ENCODE peak calls at places on chromosomes 7 and 10, in ten cellular contexts. O, E, Y, U, V, C, T, L, K and M are unnamed samples.

GRCh38 chr10:31320598-31321211 is 1.7 kb downstream of the ZEB1 start:
- DNase-seq in E (peak; percentile 58), C (peak; percentile 70), T (peak; percentile 35), K (peak; percentile 61), Y (no peak), V (peak; percentile 47), U (peak; percentile 43), O (no peak), L (peak; percentile 16), M (peak; percentile 14)

GRCh38 chr7:102431617-102432298 is 1.6 kb upstream of the ORAI2 start:
- DNase-seq in K (no peak), O (no peak), U (peak; percentile 17), C (no peak), E (no peak), T (peak; percentile 57), L (no peak), Y (no peak), V (no peak), M (peak; percentile 53)

GRCh38 chr7:5215313-5215712 is 25.3 kb downstream of the WIPI2 start:
- DNase-seq in O (no peak), C (no peak), Y (no peak), E (no peak), V (no peak), K (no peak), L (no peak), U (no peak), T (no peak), M (no peak)

GRCh38 chr7:117728858-117729257 is 144.4 kb downstream of the CTTNBP2 start:
- DNase-seq in O (no peak), V (no peak), Y (no peak), E (no peak), C (peak; percentile 65), K (no peak), U (no peak), T (no peak), L (no peak), M (no peak)

GRCh38 chr10:75272896-75273295 is 37.1 kb upstream of the COMTD1 start:
- DNase-seq in C (no peak), U (no peak), K (no peak), L (no peak), Y (no peak), V (no peak), O (no peak), E (no peak), T (no peak), M (no peak)

GRCh38 chr7:149772236-149772820 is 1.1 kb downstream of the ZNF467 start:
- DNase-seq in Y (no peak), L (no peak), K (peak; percentile 46), V (peak; percentile 70), O (peak; percentile 53), T (no peak), E (no peak), C (peak; percentile 65), U (peak; percentile 29), M (no peak)

GRCh38 chr7:584122-584465 is 64.4 kb upstream of the PDGFA start:
- DNase-seq in Y (no peak), O (peak; percentile 71), K (no peak), C (no peak), V (no peak), T (no peak), L (no peak), U (peak; percentile 55), E (no peak), M (no peak)

GRCh38 chr10:59536576-59537014 is 173.1 kb downstream of the SLC16A9 start:
- DNase-seq in K (no peak), Y (no peak), O (no peak), V (no peak), T (no peak), E (peak; percentile 55), C (peak; percentile 7), L (no peak), U (peak; percentile 46), M (no peak)

GRCh38 chr7:55369427-55369826 is 4.3 kb downstream of the LANCL2 start:
- DNase-seq in O (no peak), K (no peak), C (no peak), V (no peak), U (no peak), E (no peak), Y (peak; percentile 90), T (no peak), L (no peak), M (no peak)

GRCh38 chr10:117214401-117214800 is 17.1 kb downstream of the KCNK18 start:
- DNase-seq in O (no peak), V (no peak), C (no peak), L (no peak), T (peak; percentile 50), E (no peak), Y (no peak), K (no peak), U (no peak), M (no peak)

GRCh38 chr10:92695679-92696605 is 6.2 kb downstream of the HHEX start:
- DNase-seq in L (no peak), Y (no peak), V (peak; percentile 62), K (no peak), O (no peak), T (peak; percentile 83), U (no peak), C (peak; percentile 65), E (peak; percentile 51), M (no peak)

GRCh38 chr7:151782598-151783448 is 94.1 kb downstream of the PRKAG2 start:
- DNase-seq in T (peak; percentile 81), C (peak; percentile 94), Y (no peak), O (no peak), K (peak; percentile 69), E (peak; percentile 82), U (peak; percentile 66), L (peak; percentile 89), V (peak; percentile 88), M (peak; percentile 87)

GRCh38 chr7:85150624-85151023 is 36.2 kb downstream of the SEMA3D start:
- DNase-seq in V (no peak), C (no peak), T (no peak), Y (no peak), K (no peak), O (no peak), U (no peak), L (no peak), E (no peak), M (no peak)

GRCh38 chr10:117005454-117006055 is 568 bp upstream of the SHTN1 start:
- DNase-seq in U (no peak), T (peak; percentile 70), O (no peak), C (peak; percentile 75), K (no peak), E (no peak), L (peak; percentile 7), V (peak; percentile 57), Y (no peak), M (peak; percentile 64)

GRCh38 chr10:132477398-132478340 is 59.9 kb upstream of the INPP5A start:
- DNase-seq in E (peak; percentile 39), C (peak; percentile 78), U (no peak), K (peak; percentile 16), O (no peak), L (no peak), T (no peak), Y (no peak), V (peak; percentile 27), M (no peak)

GRCh38 chr10:5165738-5166137 is 19.2 kb downstream of the AKR1C8 start:
- DNase-seq in U (peak; percentile 52), E (no peak), O (no peak), L (no peak), T (peak; percentile 4), C (peak; percentile 6), Y (no peak), K (no peak), V (no peak), M (no peak)

GRCh38 chr7:16492513-16493062 is 27.1 kb upstream of the SOSTDC1 start:
- DNase-seq in V (no peak), K (no peak), E (no peak), Y (no peak), U (no peak), L (no peak), C (no peak), T (peak; percentile 7), O (no peak), M (no peak)

GRCh38 chr10:31536297-31536696 is 217.3 kb downstream of the ZEB1 start:
- DNase-seq in K (no peak), T (no peak), L (no peak), U (no peak), O (no peak), Y (no peak), V (no peak), C (no peak), E (no peak), M (no peak)

GRCh38 chr7:159099711-159100231 is 44.9 kb downstream of the VIPR2 start:
- DNase-seq in T (no peak), U (no peak), Y (no peak), L (no peak), O (no peak), V (no peak), K (peak; percentile 14), E (peak; percentile 28), C (no peak), M (no peak)

GRCh38 chr10:60522617-60523016 is 132.9 kb upstream of the ANK3 start:
- DNase-seq in C (no peak), L (no peak), T (no peak), V (no peak), Y (no peak), K (no peak), U (no peak), E (no peak), O (no peak), M (no peak)

GRCh38 chr7:106353944-106354343 is 69.2 kb upstream of the NAMPT start:
- DNase-seq in U (no peak), O (no peak), C (no peak), V (no peak), Y (no peak), L (no peak), K (no peak), E (no peak), T (no peak), M (no peak)

GRCh38 chr10:101223274-101224059 is 5.8 kb downstream of the LBX1 start:
- DNase-seq in O (no peak), T (no peak), C (peak; percentile 61), L (no peak), E (no peak), Y (no peak), K (no peak), U (no peak), V (peak; percentile 38), M (no peak)

GRCh38 chr7:156610130-156610529 is 30.4 kb upstream of the RNF32 start:
- DNase-seq in V (no peak), Y (no peak), E (no peak), C (no peak), K (no peak), T (no peak), U (no peak), L (no peak), O (no peak), M (no peak)

GRCh38 chr10:65355141-65355680 is 1570.6 kb upstream of the LRRTM3 start:
- DNase-seq in E (no peak), T (no peak), K (no peak), U (no peak), L (no peak), V (no peak), C (peak; percentile 8), Y (no peak), O (no peak), M (no peak)

GRCh38 chr10:130215918-130216205 is 79.7 kb downstream of the GLRX3 start:
- DNase-seq in V (no peak), T (no peak), Y (no peak), E (no peak), L (no peak), K (no peak), C (no peak), U (no peak), O (no peak), M (no peak)

GRCh38 chr10:37095822-37096593 is 29.4 kb upstream of the ANKRD30A start:
- DNase-seq in O (no peak), K (no peak), V (no peak), U (no peak), T (no peak), Y (no peak), L (no peak), E (no peak), C (no peak), M (no peak)

GRCh38 chr7:82264752-82265305 is 178.7 kb downstream of the CACNA2D1 start:
- DNase-seq in C (no peak), L (no peak), U (no peak), O (no peak), K (no peak), T (no peak), Y (no peak), E (no peak), V (no peak), M (peak; percentile 28)

GRCh38 chr7:115838829-115839228 is 191.7 kb downstream of the TFEC start:
- DNase-seq in E (no peak), K (no peak), T (no peak), V (no peak), O (no peak), C (no peak), U (no peak), L (no peak), Y (peak; percentile 52), M (no peak)